ENCODE peak calls at places on chromosomes 5 and 9, in seven cellular contexts. U is IMR-90; C is NCI-H2029; V is HT-29; H is RPMI8226; D is mesothelial cell of epicardium; W is CD8-positive, alpha-beta memory T cell. G is an unnamed sample.

GRCh38 chr9:101270325-101270701 is 114.5 kb downstream of the BAAT start:
- DNase-seq in H (no peak), C (no peak), U (no peak), D (no peak), W (no peak), V (no peak), G (no peak)

GRCh38 chr5:34735436-34736426 is 79.6 kb downstream of the RAI14 start:
- DNase-seq in C (no peak), H (no peak), D (no peak), V (no peak), W (no peak), U (peak; percentile 80), G (no peak)

GRCh38 chr9:131523451-131524435 is 7.3 kb downstream of the UCK1 start:
- DNase-seq in C (no peak), H (no peak), W (no peak), V (no peak), D (no peak), U (no peak), G (peak; percentile 20)

GRCh38 chr5:31220968-31221367 is 27.5 kb downstream of the CDH6 start:
- DNase-seq in D (no peak), V (no peak), C (no peak), H (no peak), U (peak; percentile 27), W (no peak), G (no peak)

GRCh38 chr9:113580041-113580953 is 116.8 kb downstream of the RGS3 start:
- DNase-seq in W (peak; percentile 65), D (no peak), C (peak; percentile 88), U (peak; percentile 35), H (peak; percentile 64), V (peak; percentile 81), G (peak; percentile 83)

GRCh38 chr5:87430863-87431262 is 18.1 kb upstream of the CCNH start:
- DNase-seq in W (no peak), U (no peak), V (no peak), H (no peak), D (no peak), C (no peak), G (no peak)

GRCh38 chr9:27165670-27166069 is 56.6 kb downstream of the TEK start:
- DNase-seq in U (no peak), D (no peak), H (peak; percentile 4), C (no peak), W (no peak), V (peak; percentile 33), G (no peak)

GRCh38 chr5:42397267-42397666 is 26.0 kb upstream of the GHR start:
- DNase-seq in V (no peak), D (no peak), U (no peak), W (no peak), H (no peak), C (no peak), G (no peak)

GRCh38 chr9:18296702-18297531 is 177.0 kb upstream of the ADAMTSL1 start:
- DNase-seq in D (no peak), U (peak; percentile 53), V (no peak), H (no peak), W (no peak), C (no peak), G (no peak)

GRCh38 chr9:91771864-91772263 is 178.2 kb downstream of the ROR2 start:
- DNase-seq in H (no peak), W (no peak), D (no peak), U (no peak), V (no peak), C (no peak), G (no peak)

GRCh38 chr5:150085950-150086715 is at the start of gene CSF1R:
- DNase-seq in V (no peak), C (no peak), U (no peak), W (no peak), D (no peak), H (no peak), G (no peak)

GRCh38 chr5:150497274-150497988 is 10.5 kb upstream of the NDST1 start:
- DNase-seq in H (no peak), W (no peak), V (no peak), D (no peak), U (peak; percentile 96), C (no peak), G (no peak)

GRCh38 chr9:15416880-15417279 is 5.8 kb upstream of the SNAPC3 start:
- DNase-seq in W (peak; percentile 51), H (peak; percentile 41), V (peak; percentile 67), D (no peak), C (no peak), U (peak; percentile 65), G (peak; percentile 54)

GRCh38 chr5:142143878-142144277 is 35.3 kb downstream of the NDFIP1 start:
- DNase-seq in W (no peak), C (no peak), V (peak; percentile 65), U (peak; percentile 58), D (no peak), H (peak; percentile 27), G (no peak)

GRCh38 chr5:27594141-27594540 is 555.8 kb upstream of the CDH9 start:
- DNase-seq in D (no peak), U (no peak), H (no peak), C (no peak), W (no peak), V (peak; percentile 29), G (no peak)

GRCh38 chr9:82443312-82443711 is 454.7 kb downstream of the SPATA31D1 start:
- DNase-seq in V (no peak), C (no peak), D (no peak), W (no peak), U (no peak), H (no peak), G (no peak)

GRCh38 chr9:131112374-131113159 is 12.8 kb upstream of the NUP214 start:
- DNase-seq in V (no peak), H (no peak), U (no peak), D (no peak), C (no peak), W (peak; percentile 29), G (no peak)

GRCh38 chr5:97131139-97131710 is 11.2 kb downstream of the LIX1 start:
- DNase-seq in V (no peak), H (no peak), D (no peak), C (no peak), W (no peak), U (peak; percentile 56), G (no peak)

GRCh38 chr5:176712546-176713297 is 65.4 kb downstream of the TSPAN17 start:
- DNase-seq in W (no peak), D (no peak), U (no peak), H (no peak), C (no peak), V (no peak), G (no peak)

GRCh38 chr9:18010492-18010891 is 431.6 kb downstream of the SH3GL2 start:
- DNase-seq in C (no peak), W (no peak), D (no peak), H (no peak), V (no peak), U (no peak), G (no peak)

GRCh38 chr9:95383198-95383673 is 65.7 kb upstream of the FANCC start:
- DNase-seq in D (no peak), V (peak; percentile 22), H (no peak), U (peak; percentile 85), W (no peak), C (no peak), G (no peak)

GRCh38 chr5:92909545-92909962 is 671.5 kb downstream of the NR2F1-AS1 start:
- DNase-seq in D (no peak), H (peak; percentile 53), W (no peak), U (peak; percentile 11), V (peak; percentile 27), C (no peak), G (no peak)

GRCh38 chr9:136575626-136576268 is 29.9 kb upstream of the NOTCH1 start:
- DNase-seq in V (no peak), U (no peak), C (no peak), D (no peak), H (no peak), W (no peak), G (no peak)

GRCh38 chr5:14580037-14581034 is 1.3 kb upstream of the OTULINL start:
- DNase-seq in H (peak; percentile 21), U (no peak), C (peak; percentile 11), D (no peak), V (peak; percentile 60), W (no peak), G (no peak)

GRCh38 chr9:127184641-127185040 is 62.2 kb upstream of the ANGPTL2 start:
- DNase-seq in V (no peak), U (no peak), D (no peak), H (no peak), C (no peak), W (no peak), G (no peak)

GRCh38 chr5:14351845-14352712 is 208.9 kb downstream of the TRIO start:
- DNase-seq in W (peak; percentile 68), U (peak; percentile 70), D (no peak), C (peak; percentile 35), V (peak; percentile 83), H (peak; percentile 63), G (peak; percentile 58)

GRCh38 chr5:135977375-135977928 is 22.7 kb upstream of the LECT2 start:
- DNase-seq in H (peak; percentile 68), C (peak; percentile 4), W (peak; percentile 60), V (peak; percentile 86), D (no peak), U (peak; percentile 30), G (peak; percentile 26)

GRCh38 chr9:89328064-89328463 is 9.8 kb downstream of the SECISBP2 start:
- DNase-seq in H (no peak), U (peak; percentile 36), V (no peak), W (no peak), C (no peak), D (no peak), G (no peak)

GRCh38 chr5:157381746-157382145 is 78.3 kb upstream of the NIPAL4 start:
- DNase-seq in H (no peak), W (no peak), D (no peak), C (no peak), V (no peak), U (no peak), G (no peak)

GRCh38 chr5:14223372-14223771 is 80.2 kb downstream of the TRIO start:
- DNase-seq in H (peak; percentile 68), W (no peak), C (no peak), U (no peak), V (no peak), D (no peak), G (no peak)

GRCh38 chr9:87076825-87077224 is 129.5 kb upstream of the GAS1 start:
- DNase-seq in H (no peak), V (no peak), U (peak; percentile 17), W (no peak), D (no peak), C (no peak), G (no peak)

GRCh38 chr5:39608024-39608423 is 183.2 kb upstream of the DAB2 start:
- DNase-seq in W (no peak), D (no peak), C (no peak), V (no peak), U (no peak), H (no peak), G (no peak)

GRCh38 chr5:148820778-148821395 is 5.5 kb upstream of the ADRB2 start:
- DNase-seq in W (peak; percentile 53), V (peak; percentile 74), C (no peak), H (peak; percentile 44), D (no peak), U (peak; percentile 50), G (peak; percentile 36)

GRCh38 chr9:1001838-1002237 is 25.4 kb downstream of the DMRT3 start:
- DNase-seq in C (no peak), W (no peak), D (no peak), U (no peak), V (no peak), H (no peak), G (no peak)

GRCh38 chr5:155082401-155082800 is 68.8 kb downstream of the KIF4B start:
- DNase-seq in C (no peak), D (no peak), V (no peak), H (no peak), W (no peak), U (peak; percentile 84), G (no peak)

GRCh38 chr5:43233946-43234345 is 41.9 kb downstream of the NIM1K start:
- DNase-seq in H (peak; percentile 16), C (no peak), W (no peak), V (no peak), U (no peak), D (no peak), G (no peak)

GRCh38 chr9:132632426-132632825 is 37.4 kb downstream of the DDX31 start:
- DNase-seq in U (no peak), V (no peak), C (no peak), W (no peak), D (no peak), H (no peak), G (no peak)

GRCh38 chr5:154278908-154279307 is 88.4 kb downstream of the GALNT10 start:
- DNase-seq in H (peak; percentile 11), U (peak; percentile 58), V (no peak), W (no peak), C (no peak), D (no peak), G (no peak)